ENCODE peak calls at places on chromosome 9, in six cellular contexts. S is lower lobe of right lung, R is DMS153, V is NCI-H774, F is cardiac septum, J is Kasumi-1. X is an unnamed sample.

GRCh38 chr9:87338075-87338989 is 159.3 kb upstream of the DAPK1 start:
- DNase-seq in J (no peak), V (no peak), F (no peak), R (no peak), S (no peak), X (no peak)

GRCh38 chr9:1462626-1463308 is 412.6 kb downstream of the DMRT2 start:
- DNase-seq in R (peak; percentile 71), F (no peak), S (no peak), J (no peak), V (no peak), X (peak; percentile 35)

GRCh38 chr9:6686396-6686795 is 40.9 kb upstream of the GLDC start:
- DNase-seq in S (no peak), R (no peak), V (no peak), F (no peak), J (peak; percentile 28), X (peak; percentile 14)

GRCh38 chr9:122382901-122383850 is 12.4 kb downstream of the PTGS1 start:
- DNase-seq in V (no peak), F (no peak), R (no peak), S (no peak), J (no peak), X (no peak)

GRCh38 chr9:134372621-134373267 is 46.5 kb downstream of the RXRA start:
- DNase-seq in S (peak; percentile 94), V (no peak), F (peak; percentile 94), J (no peak), R (no peak), X (no peak)

GRCh38 chr9:128911529-128912035 is 9.2 kb upstream of the PHYHD1 start:
- DNase-seq in J (peak; percentile 20), R (no peak), S (peak; percentile 74), V (no peak), F (peak; percentile 89), X (no peak)

GRCh38 chr9:137834846-137835546 is 42.6 kb upstream of the CACNA1B start:
- DNase-seq in S (no peak), J (no peak), V (no peak), R (no peak), F (no peak), X (no peak)

GRCh38 chr9:104748359-104749031 is 1.0 kb downstream of the NIPSNAP3A start:
- DNase-seq in F (no peak), R (no peak), V (no peak), J (peak; percentile 40), S (no peak), X (peak; percentile 47)

GRCh38 chr9:91303741-91304140 is 58.0 kb downstream of the AUH start:
- DNase-seq in F (no peak), S (no peak), V (no peak), R (no peak), J (no peak), X (no peak)

GRCh38 chr9:129875181-129875611 is 39.9 kb downstream of the USP20 start:
- DNase-seq in F (no peak), V (no peak), R (no peak), J (no peak), S (no peak), X (peak; percentile 13)

GRCh38 chr9:72971411-72971810 is 18.6 kb upstream of the ALDH1A1 start:
- DNase-seq in S (no peak), J (no peak), F (no peak), R (no peak), V (no peak), X (no peak)

GRCh38 chr9:109437286-109437685 is 60.8 kb downstream of the PTPN3 start:
- DNase-seq in R (no peak), J (no peak), F (peak; percentile 66), S (no peak), V (no peak), X (no peak)

GRCh38 chr9:133107961-133108793 is 12.9 kb downstream of the RALGDS start:
- DNase-seq in F (no peak), V (no peak), S (peak; percentile 28), R (no peak), J (no peak), X (no peak)

GRCh38 chr9:99925542-99925941 is 19.1 kb downstream of the STX17 start:
- DNase-seq in V (no peak), S (no peak), J (peak; percentile 20), F (no peak), R (no peak), X (no peak)

GRCh38 chr9:72292184-72292787 is 72.7 kb downstream of the ZFAND5 start:
- DNase-seq in R (no peak), S (no peak), J (peak; percentile 71), F (no peak), V (no peak), X (peak; percentile 59)

GRCh38 chr9:37602817-37603216 is 10.4 kb upstream of the TOMM5 start:
- DNase-seq in R (peak; percentile 68), V (no peak), J (no peak), S (peak; percentile 60), F (no peak), X (peak; percentile 74)

GRCh38 chr9:127739614-127740322 is 4.7 kb upstream of the TOR2A start:
- DNase-seq in S (no peak), J (no peak), R (no peak), V (no peak), F (no peak), X (peak; percentile 29)

GRCh38 chr9:3527653-3527960 is 1.8 kb upstream of the RFX3 start:
- DNase-seq in F (no peak), V (peak; percentile 57), S (no peak), R (no peak), J (no peak), X (peak; percentile 29)

GRCh38 chr9:107108367-107108766 is 174.7 kb upstream of the RAD23B start:
- DNase-seq in V (no peak), R (no peak), J (no peak), S (no peak), F (no peak), X (no peak)

GRCh38 chr9:68502279-68502678 is 38.4 kb downstream of the TMEM252 start:
- DNase-seq in R (no peak), S (no peak), J (no peak), F (no peak), V (no peak), X (no peak)

X was measured in DMS53.